ENCODE peak calls at places on chromosomes 5 and 9, in seven cellular contexts. B, P, K, Z, X, Q and E are unnamed samples.

GRCh38 chr9:36319806-36320205 is 61.6 kb upstream of the GNE start:
- DNase-seq in B (no peak), P (no peak), K (no peak), Z (peak), X (no peak), Q (no peak), E (peak)

GRCh38 chr9:87428659-87429058 is 69.0 kb upstream of the DAPK1 start:
- DNase-seq in B (no peak), P (no peak), K (no peak), Z (no peak), X (no peak), Q (no peak), E (peak)

GRCh38 chr5:103218164-103218563 is 40.4 kb upstream of the MACIR start:
- DNase-seq in B (no peak), P (no peak), K (no peak), Z (peak), X (no peak), Q (no peak), E (peak)

GRCh38 chr5:173330151-173330855 is 2.1 kb upstream of the STC2 start:
- DNase-seq in B (no peak), P (no peak), K (no peak), Z (no peak), X (no peak), Q (no peak), E (no peak)

GRCh38 chr9:6133346-6134063 is 82.1 kb upstream of the IL33 start:
- DNase-seq in B (peak), P (no peak), K (peak), Z (peak), X (no peak), Q (no peak), E (peak)

GRCh38 chr9:37002413-37003217 is 31.5 kb downstream of the PAX5 start:
- DNase-seq in B (no peak), P (no peak), K (peak), Z (no peak), X (no peak), Q (no peak), E (no peak)

GRCh38 chr5:109964136-109964535 is 274.4 kb downstream of the MAN2A1 start:
- DNase-seq in B (peak), P (no peak), K (no peak), Z (peak), X (no peak), Q (no peak), E (peak)

GRCh38 chr5:95730730-95731570 is at the start of gene RHOBTB3:
- DNase-seq in B (peak), P (peak), K (peak), Z (peak), X (peak), Q (peak), E (peak)

GRCh38 chr5:78102498-78102897 is 192.0 kb downstream of the AP3B1 start:
- DNase-seq in B (no peak), P (no peak), K (no peak), Z (peak), X (no peak), Q (no peak), E (peak)

GRCh38 chr5:56757077-56757476 is 58.3 kb upstream of the MAP3K1 start:
- DNase-seq in B (peak), P (no peak), K (no peak), Z (peak), X (no peak), Q (no peak), E (peak)

GRCh38 chr9:34651286-34651685 is 699 bp upstream of the IL11RA start:
- DNase-seq in B (no peak), P (no peak), K (no peak), Z (no peak), X (no peak), Q (no peak), E (no peak)

GRCh38 chr9:93536874-93537273 is 39.5 kb upstream of the PHF2 start:
- DNase-seq in B (no peak), P (no peak), K (no peak), Z (no peak), X (no peak), Q (no peak), E (no peak)

GRCh38 chr5:110639307-110639902 is 87.1 kb downstream of the TMEM232 start:
- DNase-seq in B (no peak), P (no peak), K (no peak), Z (no peak), X (peak), Q (no peak), E (no peak)

GRCh38 chr5:172224996-172225395 is 31.0 kb downstream of the EFCAB9 start:
- DNase-seq in B (no peak), P (no peak), K (no peak), Z (no peak), X (no peak), Q (no peak), E (no peak)

GRCh38 chr5:7078901-7079300 is 317.0 kb upstream of the ADCY2 start:
- DNase-seq in B (no peak), P (no peak), K (no peak), Z (peak), X (no peak), Q (peak), E (peak)

GRCh38 chr9:70883056-70883455 is 238.4 kb downstream of the TRPM3 start:
- DNase-seq in B (peak), P (no peak), K (no peak), Z (no peak), X (no peak), Q (no peak), E (no peak)